ENCODE peak calls at places on chromosomes 4 and X, in four cellular contexts. One of them, this sample, is unnamed.
A peak's percentile ranks its signal among the peaks of the same experiment; 100 is the strongest.

GRCh38 chrX:22952011-22952410 is 47.7 kb upstream of the DDX53 start:
- DNase-seq in T47D: no peak
- DNase-seq in ACHN: peak; percentile 43
- DNase-seq in adipocyte: peak; percentile 32
- DNase-seq in this sample: peak; percentile 63

GRCh38 chr4:75211422-75211821 is 278.5 kb downstream of the PARM1 start:
- DNase-seq in T47D: no peak
- DNase-seq in ACHN: no peak
- DNase-seq in adipocyte: no peak
- DNase-seq in this sample: no peak

GRCh38 chr4:73944061-73944875 is 37.6 kb downstream of the PF4 start:
- DNase-seq in T47D: no peak
- DNase-seq in ACHN: peak; percentile 50
- DNase-seq in adipocyte: peak; percentile 50
- DNase-seq in this sample: no peak

GRCh38 chr4:93346840-93347239 is 481.7 kb upstream of the ATOH1 start:
- DNase-seq in T47D: no peak
- DNase-seq in ACHN: no peak
- DNase-seq in adipocyte: no peak
- DNase-seq in this sample: no peak

GRCh38 chr4:124514588-124514987 is 197.9 kb downstream of the ANKRD50 start:
- DNase-seq in T47D: no peak
- DNase-seq in ACHN: no peak
- DNase-seq in adipocyte: no peak
- DNase-seq in this sample: no peak

GRCh38 chrX:42096262-42096939 is 173.0 kb upstream of the CASK start:
- DNase-seq in T47D: no peak
- DNase-seq in ACHN: peak; percentile 91
- DNase-seq in adipocyte: peak; percentile 71
- DNase-seq in this sample: peak; percentile 95

GRCh38 chr4:63937961-63938360 is 471.3 kb downstream of the TECRL start:
- DNase-seq in T47D: no peak
- DNase-seq in ACHN: no peak
- DNase-seq in adipocyte: no peak
- DNase-seq in this sample: peak; percentile 3

GRCh38 chr4:120139392-120139791 is 72.7 kb upstream of the MAD2L1 start:
- DNase-seq in T47D: no peak
- DNase-seq in ACHN: no peak
- DNase-seq in adipocyte: no peak
- DNase-seq in this sample: no peak

GRCh38 chr4:76639292-76639691 is 204.3 kb downstream of the SHROOM3 start:
- DNase-seq in T47D: no peak
- DNase-seq in ACHN: no peak
- DNase-seq in adipocyte: peak; percentile 10
- DNase-seq in this sample: no peak

GRCh38 chr4:157444014-157444413 is 223.5 kb downstream of the GRIA2 start:
- DNase-seq in T47D: no peak
- DNase-seq in ACHN: no peak
- DNase-seq in adipocyte: no peak
- DNase-seq in this sample: no peak

GRCh38 chr4:173526724-173527102 is 3.3 kb downstream of the HAND2 start:
- DNase-seq in T47D: no peak
- DNase-seq in ACHN: no peak
- DNase-seq in adipocyte: peak; percentile 40
- DNase-seq in this sample: no peak

GRCh38 chrX:2781698-2782097 is 29.9 kb downstream of the XG start:
- DNase-seq in T47D: no peak
- DNase-seq in ACHN: no peak
- DNase-seq in adipocyte: no peak
- DNase-seq in this sample: no peak

GRCh38 chr4:166862032-166862431 is 372.3 kb downstream of the SPOCK3 start:
- DNase-seq in T47D: no peak
- DNase-seq in ACHN: no peak
- DNase-seq in adipocyte: no peak
- DNase-seq in this sample: no peak

GRCh38 chr4:167052631-167053085 is 181.6 kb downstream of the SPOCK3 start:
- DNase-seq in T47D: no peak
- DNase-seq in ACHN: no peak
- DNase-seq in adipocyte: no peak
- DNase-seq in this sample: no peak

GRCh38 chr4:123986268-123986798 is 589.7 kb downstream of the SPRY1 start:
- DNase-seq in T47D: no peak
- DNase-seq in ACHN: peak; percentile 7
- DNase-seq in adipocyte: peak; percentile 90
- DNase-seq in this sample: peak; percentile 94

GRCh38 chr4:8245879-8246833 is 23.4 kb upstream of the HTRA3 start:
- DNase-seq in T47D: no peak
- DNase-seq in ACHN: no peak
- DNase-seq in adipocyte: no peak
- DNase-seq in this sample: no peak

GRCh38 chrX:30308263-30309138 is 689 bp downstream of the NR0B1 start:
- DNase-seq in T47D: no peak
- DNase-seq in ACHN: peak; percentile 3
- DNase-seq in adipocyte: peak; percentile 13
- DNase-seq in this sample: peak; percentile 18

GRCh38 chr4:84920591-84920990 is 45.9 kb downstream of the WDFY3 start:
- DNase-seq in T47D: no peak
- DNase-seq in ACHN: peak; percentile 43
- DNase-seq in adipocyte: peak; percentile 72
- DNase-seq in this sample: peak; percentile 64

GRCh38 chr4:141473952-141474351 is 162.4 kb upstream of the IL15 start:
- DNase-seq in T47D: no peak
- DNase-seq in ACHN: no peak
- DNase-seq in adipocyte: peak; percentile 18
- DNase-seq in this sample: no peak

GRCh38 chrX:8955521-8955920 is 78.4 kb downstream of the FAM9B start:
- DNase-seq in T47D: no peak
- DNase-seq in ACHN: no peak
- DNase-seq in adipocyte: no peak
- DNase-seq in this sample: no peak

GRCh38 chr4:57148177-57148576 is 38.0 kb upstream of the IGFBP7 start:
- DNase-seq in T47D: no peak
- DNase-seq in ACHN: no peak
- DNase-seq in adipocyte: no peak
- DNase-seq in this sample: no peak

GRCh38 chr4:176286728-176287127 is 17.7 kb upstream of the ASB5 start:
- DNase-seq in T47D: no peak
- DNase-seq in ACHN: no peak
- DNase-seq in adipocyte: peak; percentile 20
- DNase-seq in this sample: no peak

GRCh38 chr4:48290146-48290772 is 20.6 kb upstream of the TEC start:
- DNase-seq in T47D: peak; percentile 59
- DNase-seq in ACHN: peak; percentile 36
- DNase-seq in adipocyte: no peak
- DNase-seq in this sample: peak; percentile 41

GRCh38 chr4:47933798-47934197 is 19.4 kb upstream of the NFXL1 start:
- DNase-seq in T47D: peak; percentile 18
- DNase-seq in ACHN: peak; percentile 49
- DNase-seq in adipocyte: peak; percentile 85
- DNase-seq in this sample: peak; percentile 79

GRCh38 chrX:68511255-68511654 is 12.4 kb downstream of the YIPF6 start:
- DNase-seq in T47D: peak; percentile 39
- DNase-seq in ACHN: peak; percentile 41
- DNase-seq in adipocyte: peak; percentile 74
- DNase-seq in this sample: peak; percentile 59

GRCh38 chr4:93791570-93792195 is 36.9 kb upstream of the ATOH1 start:
- DNase-seq in T47D: peak; percentile 70
- DNase-seq in ACHN: peak; percentile 58
- DNase-seq in adipocyte: peak; percentile 87
- DNase-seq in this sample: peak; percentile 71

GRCh38 chr4:114012749-114013148 is 33.3 kb upstream of the ARSJ start:
- DNase-seq in T47D: peak; percentile 24
- DNase-seq in ACHN: no peak
- DNase-seq in adipocyte: no peak
- DNase-seq in this sample: no peak

GRCh38 chrX:104987063-104987462 is 233.4 kb downstream of the TEX13A start:
- DNase-seq in T47D: no peak
- DNase-seq in ACHN: peak; percentile 50
- DNase-seq in adipocyte: no peak
- DNase-seq in this sample: no peak

GRCh38 chr4:113958766-113959540 is 20.5 kb downstream of the ARSJ start:
- DNase-seq in T47D: peak; percentile 76
- DNase-seq in ACHN: peak; percentile 95
- DNase-seq in adipocyte: peak; percentile 87
- DNase-seq in this sample: peak; percentile 96